ENCODE peak calls at places on chromosomes 6 and 20, in eight cellular contexts. Q, B, W, G, M, O, N and F are unnamed samples.

GRCh38 chr20:6660441-6660840 is 107.0 kb upstream of the BMP2 start:
- DNase-seq in Q (no peak), B (no peak), W (no peak), G (no peak), M (no peak), O (no peak), N (peak; percentile 80), F (no peak)

GRCh38 chr20:40010483-40010882 is 678.6 kb downstream of the MAFB start:
- DNase-seq in Q (peak; percentile 70), B (no peak), W (no peak), G (no peak), M (no peak), O (no peak), N (no peak), F (no peak)

GRCh38 chr20:46302119-46302518 is 6.2 kb downstream of the CDH22 start:
- DNase-seq in Q (no peak), B (no peak), W (no peak), G (no peak), M (no peak), O (no peak), N (no peak), F (no peak)

GRCh38 chr20:21812384-21812783 is 106.9 kb downstream of the PAX1 start:
- DNase-seq in Q (no peak), B (no peak), W (no peak), G (no peak), M (no peak), O (no peak), N (no peak), F (no peak)

GRCh38 chr6:49462071-49462470 is 982 bp downstream of the MMUT start:
- DNase-seq in Q (no peak), B (no peak), W (no peak), G (no peak), M (no peak), O (no peak), N (no peak), F (no peak)

GRCh38 chr6:29631860-29632731 is 887 bp downstream of the GABBR1 start:
- DNase-seq in Q (no peak), B (peak; percentile 78), W (peak; percentile 62), G (peak; percentile 49), M (peak; percentile 40), O (no peak), N (peak; percentile 62), F (peak; percentile 89)

GRCh38 chr6:50952092-50952932 is 133.6 kb downstream of the TFAP2B start:
- DNase-seq in Q (peak; percentile 23), B (no peak), W (no peak), G (no peak), M (no peak), O (no peak), N (no peak), F (no peak)

GRCh38 chr20:9220874-9221547 is 152.1 kb downstream of the PLCB4 start:
- DNase-seq in Q (no peak), B (no peak), W (peak; percentile 16), G (no peak), M (no peak), O (no peak), N (no peak), F (no peak)

GRCh38 chr20:63598479-63599395 is 24.7 kb upstream of the HELZ2 start:
- DNase-seq in Q (no peak), B (no peak), W (no peak), G (no peak), M (no peak), O (no peak), N (no peak), F (peak; percentile 88)

GRCh38 chr6:127186889-127187288 is 68.4 kb downstream of the RSPO3 start:
- DNase-seq in Q (peak; percentile 22), B (peak; percentile 33), W (peak; percentile 43), G (peak; percentile 25), M (peak; percentile 30), O (no peak), N (peak; percentile 66), F (no peak)

GRCh38 chr6:11494786-11495564 is 42.6 kb upstream of the TMEM170B start:
- DNase-seq in Q (no peak), B (peak; percentile 27), W (no peak), G (no peak), M (no peak), O (no peak), N (no peak), F (no peak)

GRCh38 chr6:53103993-53104675 is 38.9 kb downstream of the FBXO9 start:
- DNase-seq in Q (no peak), B (no peak), W (no peak), G (no peak), M (no peak), O (no peak), N (no peak), F (no peak)

GRCh38 chr20:9571783-9572182 is 57.4 kb downstream of the LAMP5 start:
- DNase-seq in Q (no peak), B (no peak), W (no peak), G (no peak), M (no peak), O (no peak), N (no peak), F (no peak)

GRCh38 chr20:17617212-17617867 is 47.5 kb downstream of the DSTN start:
- DNase-seq in Q (peak; percentile 78), B (peak; percentile 76), W (no peak), G (peak; percentile 46), M (no peak), O (no peak), N (peak; percentile 49), F (peak; percentile 94)

GRCh38 chr6:22149081-22149480 is 147.8 kb downstream of the PRL start:
- DNase-seq in Q (no peak), B (no peak), W (no peak), G (no peak), M (no peak), O (no peak), N (no peak), F (no peak)

GRCh38 chr20:5654557-5654956 is 95.6 kb upstream of the SHLD1 start:
- DNase-seq in Q (no peak), B (no peak), W (no peak), G (no peak), M (no peak), O (no peak), N (no peak), F (peak; percentile 91)

GRCh38 chr6:6577736-6578135 is 10.8 kb upstream of the LY86 start:
- DNase-seq in Q (no peak), B (no peak), W (no peak), G (no peak), M (no peak), O (no peak), N (no peak), F (no peak)

GRCh38 chr6:6438286-6438685 is 117.8 kb upstream of the F13A1 start:
- DNase-seq in Q (no peak), B (no peak), W (no peak), G (no peak), M (no peak), O (no peak), N (no peak), F (no peak)

GRCh38 chr6:168165373-168165772 is 86.4 kb upstream of the FRMD1 start:
- DNase-seq in Q (no peak), B (no peak), W (no peak), G (no peak), M (no peak), O (no peak), N (no peak), F (no peak)

GRCh38 chr20:34693414-34693813 is 10.7 kb upstream of the TP53INP2 start:
- DNase-seq in Q (no peak), B (no peak), W (no peak), G (no peak), M (no peak), O (no peak), N (no peak), F (no peak)

GRCh38 chr6:41780623-41781301 is at the start of gene PRICKLE4:
- DNase-seq in Q (no peak), B (peak; percentile 39), W (peak; percentile 73), G (no peak), M (no peak), O (no peak), N (peak; percentile 57), F (peak; percentile 93)

GRCh38 chr6:148144917-148145521 is 197.6 kb upstream of the SASH1 start:
- DNase-seq in Q (peak; percentile 52), B (peak; percentile 53), W (peak; percentile 68), G (peak; percentile 24), M (peak; percentile 25), O (no peak), N (peak; percentile 84), F (peak; percentile 37)

GRCh38 chr20:45975686-45976085 is 3.7 kb upstream of the ZNF335 start:
- DNase-seq in Q (no peak), B (no peak), W (no peak), G (no peak), M (no peak), O (no peak), N (no peak), F (peak; percentile 17)

GRCh38 chr20:6714202-6714800 is 53.2 kb upstream of the BMP2 start:
- DNase-seq in Q (no peak), B (no peak), W (no peak), G (no peak), M (no peak), O (no peak), N (peak; percentile 98), F (no peak)

GRCh38 chr6:141313986-141314385 is 818.7 kb upstream of the GJE1 start:
- DNase-seq in Q (no peak), B (no peak), W (no peak), G (no peak), M (no peak), O (no peak), N (no peak), F (no peak)

GRCh38 chr6:56238352-56238751 is 9.0 kb downstream of the COL21A1 start:
- DNase-seq in Q (no peak), B (no peak), W (no peak), G (no peak), M (no peak), O (no peak), N (no peak), F (no peak)

GRCh38 chr6:132888701-132889100 is 74.3 kb downstream of the RPS12 start:
- DNase-seq in Q (no peak), B (no peak), W (no peak), G (no peak), M (no peak), O (no peak), N (no peak), F (no peak)

GRCh38 chr6:128498244-128498643 is 22.2 kb downstream of the PTPRK start:
- DNase-seq in Q (no peak), B (no peak), W (no peak), G (no peak), M (no peak), O (no peak), N (no peak), F (no peak)

GRCh38 chr6:25359891-25360290 is 80.7 kb downstream of the CARMIL1 start:
- DNase-seq in Q (no peak), B (no peak), W (no peak), G (no peak), M (no peak), O (no peak), N (peak; percentile 50), F (no peak)

GRCh38 chr20:33554914-33555420 is 65.1 kb downstream of the CBFA2T2 start:
- DNase-seq in Q (peak; percentile 15), B (peak; percentile 79), W (peak; percentile 16), G (peak; percentile 85), M (peak; percentile 40), O (no peak), N (no peak), F (peak; percentile 94)

GRCh38 chr6:17585766-17586502 is 14.2 kb upstream of the FAM8A1 start:
- DNase-seq in Q (peak; percentile 31), B (no peak), W (no peak), G (no peak), M (no peak), O (no peak), N (no peak), F (no peak)